ENCODE peak calls at places on chromosomes 12 and 14, in six cellular contexts. W is tibial artery, Q is astrocyte, D is upper lobe of right lung, S is A549, E is lung. X is an unnamed sample.

GRCh38 chr14:91453744-91454143 is 36.1 kb upstream of the CCDC88C start:
- DNase-seq in D (no peak), E (no peak), W (no peak), Q (no peak), S (no peak), X (no peak)

GRCh38 chr14:71011479-71011878 is 104.2 kb downstream of the PCNX1 start:
- DNase-seq in E (no peak), D (no peak), W (no peak), Q (no peak), S (no peak), X (no peak)

GRCh38 chr12:102728506-102729242 is 188.4 kb downstream of the PAH start:
- DNase-seq in E (no peak), D (no peak), W (no peak), Q (no peak), S (no peak), X (no peak)

GRCh38 chr12:28884861-28885260 is 264.2 kb upstream of the FAR2 start:
- DNase-seq in W (no peak), Q (peak; percentile 61), S (no peak), E (no peak), D (no peak), X (no peak)

GRCh38 chr12:101168000-101168399 is 42.0 kb downstream of the SLC5A8 start:
- DNase-seq in D (no peak), S (no peak), Q (no peak), E (no peak), W (no peak), X (no peak)

GRCh38 chr12:45504606-45505005 is 224.9 kb upstream of the ARID2 start:
- DNase-seq in D (no peak), W (no peak), S (no peak), E (no peak), Q (no peak), X (no peak)

GRCh38 chr12:2284857-2285256 is 232.1 kb downstream of the CACNA1C start:
- DNase-seq in S (peak; percentile 50), W (peak; percentile 72), D (peak; percentile 70), E (peak; percentile 60), Q (peak; percentile 70), X (peak; percentile 78)

GRCh38 chr12:39626033-39626814 is 6.6 kb upstream of the ABCD2 start:
- DNase-seq in W (no peak), D (no peak), S (no peak), E (no peak), Q (no peak), X (no peak)

GRCh38 chr12:26572131-26572530 is 260.9 kb downstream of the ITPR2 start:
- DNase-seq in D (no peak), Q (peak; percentile 3), E (no peak), S (no peak), W (no peak), X (no peak)

DNA sequence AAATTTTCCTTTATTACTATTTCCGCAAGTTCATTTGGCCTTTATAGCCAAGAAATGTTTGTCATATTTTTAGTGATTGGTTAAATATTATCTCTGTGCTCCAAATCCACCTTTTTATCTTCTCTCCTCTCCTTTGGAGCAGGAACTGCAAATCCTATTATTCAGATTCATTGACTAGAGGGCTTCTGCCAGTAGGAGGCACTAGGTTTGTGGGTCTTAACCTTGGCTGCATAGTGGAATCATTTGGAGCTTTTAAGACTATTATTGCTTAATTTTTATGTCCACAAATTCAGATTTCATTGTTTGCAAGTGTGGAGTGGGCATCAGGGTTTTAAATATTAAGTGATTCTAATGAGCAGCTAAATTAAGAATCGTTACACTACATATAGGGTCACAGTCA is 75.3 kb upstream of the SYT10 start:
- DNase-seq in D (no peak), Q (no peak), S (no peak), E (no peak), W (no peak), X (peak; percentile 13)
- TF ChIP-seq CTCF in D (peak; percentile 17), Q (no peak), S (no peak), E (no peak), W (no peak), X (no peak)

GRCh38 chr14:54566152-54566409 is 847 bp upstream of the SAMD4A start:
- DNase-seq in W (no peak), Q (no peak), S (no peak), E (no peak), D (no peak), X (no peak)

GRCh38 chr14:54566410-54567223 is at the start of gene SAMD4A:
- DNase-seq in W (peak; percentile 85), Q (peak; percentile 82), D (peak; percentile 86), S (peak; percentile 88), E (peak; percentile 73), X (peak; percentile 86)

GRCh38 chr14:54564071-54564798 is 2.7 kb upstream of the SAMD4A start:
- DNase-seq in W (no peak), E (no peak), Q (peak; percentile 27), S (peak; percentile 64), D (no peak), X (peak; percentile 57)

GRCh38 chr14:54565236-54566151 is 1.4 kb upstream of the SAMD4A start:
- DNase-seq in Q (peak; percentile 80), E (peak; percentile 93), S (peak; percentile 83), W (peak; percentile 97), D (peak; percentile 96), X (peak; percentile 77)

GRCh38 chr14:54564799-54565235 is 2.1 kb upstream of the SAMD4A start:
- DNase-seq in E (no peak), S (peak; percentile 66), Q (peak; percentile 69), W (peak; percentile 40), D (no peak), X (peak; percentile 59)
- TF ChIP-seq CTCF in E (no peak), S (peak; percentile 0), Q (no peak), W (no peak), D (no peak), X (no peak)

GRCh38 chr12:104216461-104217058 is 981 bp downstream of the TXNRD1 start:
- DNase-seq in Q (no peak), D (no peak), E (no peak), W (no peak), S (peak; percentile 40), X (no peak)

GRCh38 chr12:104218935-104219334 is 3.4 kb downstream of the TXNRD1 start:
- DNase-seq in E (no peak), S (no peak), D (no peak), Q (peak; percentile 30), W (no peak), X (peak; percentile 47)

GRCh38 chr12:104213952-104214351 is 1.6 kb upstream of the TXNRD1 start:
- DNase-seq in Q (peak; percentile 86), S (peak; percentile 82), D (no peak), E (no peak), W (no peak), X (peak; percentile 78)

GRCh38 chr12:104212516-104212915 is 3.1 kb upstream of the TXNRD1 start:
- DNase-seq in W (no peak), E (no peak), Q (no peak), D (no peak), S (no peak), X (no peak)

GRCh38 chr12:104215638-104216297 is at the start of gene TXNRD1:
- DNase-seq in D (peak; percentile 94), E (peak; percentile 81), S (peak; percentile 94), Q (peak; percentile 63), W (peak; percentile 83), X (no peak)
- TF ChIP-seq CTCF in D (peak; percentile 91), E (peak; percentile 87), S (peak; percentile 87), Q (peak; percentile 52), W (peak; percentile 93), X (no peak)

GRCh38 chr14:68715032-68715924 is 77.6 kb downstream of the ZFP36L1 start:
- DNase-seq in Q (peak; percentile 46), W (no peak), S (peak; percentile 31), D (no peak), E (no peak), X (peak; percentile 64)
- TF ChIP-seq CTCF in Q (no peak), W (no peak), S (no peak), D (no peak), E (no peak), X (no peak)

GRCh38 chr14:87656315-87656714 is 336.7 kb downstream of the GALC start:
- DNase-seq in E (no peak), S (no peak), Q (no peak), W (no peak), D (no peak), X (no peak)
- TF ChIP-seq CTCF in E (no peak), S (no peak), Q (no peak), W (no peak), D (no peak), X (no peak)

DNA sequence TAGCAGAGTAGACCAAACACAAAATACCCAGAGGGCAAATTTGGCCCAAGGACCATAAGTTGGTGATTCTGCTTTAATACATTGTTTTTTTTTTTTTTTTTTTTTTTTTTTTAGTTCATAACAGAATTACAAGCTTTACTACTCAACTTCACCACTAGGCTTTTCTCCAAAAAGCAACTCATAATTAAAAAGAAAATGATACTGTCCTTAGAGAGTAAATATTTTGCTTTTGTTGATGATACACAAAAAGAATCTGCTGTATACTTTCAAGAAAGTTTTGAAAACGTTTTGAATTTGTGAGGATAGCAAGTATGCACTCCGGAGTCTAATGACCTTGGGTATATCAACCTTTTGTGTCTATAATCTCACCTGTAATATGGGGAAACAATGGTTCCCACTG is 68.9 kb upstream of the LMO3 start:
- DNase-seq in Q (no peak), D (no peak), S (no peak), W (no peak), E (no peak), X (no peak)
- TF ChIP-seq CTCF in Q (no peak), D (no peak), S (no peak), W (no peak), E (no peak), X (no peak)